ENCODE peak calls at places on chromosomes 13 and 19, in five cellular contexts. W is WERI-Rb-1, Z is uterus, D is cardiac fibroblast, L is neural crest cell. I is an unnamed sample.

GRCh38 chr19:16977306-16977705 is 49.3 kb downstream of the CPAMD8 start:
- DNase-seq in D (no peak), Z (no peak), W (no peak), L (no peak), I (no peak)

GRCh38 chr19:18226956-18227780 is 930 bp upstream of the PDE4C start:
- DNase-seq in Z (no peak), W (no peak), D (no peak), L (no peak), I (no peak)

GRCh38 chr19:50401505-50402450 is 17.0 kb upstream of the SPIB start:
- DNase-seq in Z (no peak), D (no peak), W (no peak), L (no peak), I (no peak)

GRCh38 chr19:2260341-2260751 is 4.1 kb upstream of the JSRP1 start:
- DNase-seq in Z (no peak), L (no peak), W (no peak), D (no peak), I (no peak)

GRCh38 chr13:79674765-79675515 is 194.0 kb downstream of the NDFIP2 start:
- DNase-seq in D (no peak), Z (no peak), W (no peak), L (no peak), I (no peak)

GRCh38 chr13:20482818-20483217 is 42.8 kb downstream of the CRYL1 start:
- DNase-seq in L (no peak), Z (no peak), D (no peak), W (no peak), I (no peak)

GRCh38 chr13:85497652-85498051 is 301.6 kb downstream of the SLITRK6 start:
- DNase-seq in Z (no peak), W (no peak), D (peak), L (no peak), I (no peak)

GRCh38 chr13:110312669-110313031 is 5.6 kb downstream of the COL4A2 start:
- DNase-seq in W (no peak), Z (peak), D (peak), L (no peak), I (no peak)

GRCh38 chr13:39379667-39380655 is 223.0 kb downstream of the LHFPL6 start:
- DNase-seq in D (peak), Z (no peak), L (no peak), W (no peak), I (no peak)

GRCh38 chr13:29548722-29549446 is 46.6 kb downstream of the SLC7A1 start:
- DNase-seq in L (no peak), D (peak), Z (no peak), W (no peak), I (no peak)

GRCh38 chr19:11821474-11821873 is 7.4 kb downstream of the ZNF440 start:
- DNase-seq in Z (no peak), D (peak), W (no peak), L (no peak), I (peak)

GRCh38 chr13:32585625-32586021 is 629 bp upstream of the PDS5B start:
- DNase-seq in D (no peak), Z (peak), L (peak), W (no peak), I (no peak)

GRCh38 chr19:19461671-19462622 is 53.4 kb downstream of the TSSK6 start:
- DNase-seq in L (peak), W (no peak), D (peak), Z (peak), I (peak)

GRCh38 chr19:35353635-35354034 is 4.6 kb upstream of the FFAR3 start:
- DNase-seq in Z (no peak), L (no peak), D (no peak), W (no peak), I (no peak)

GRCh38 chr13:86922936-86923335 is 748.2 kb upstream of the SLITRK5 start:
- DNase-seq in D (no peak), Z (no peak), W (no peak), L (no peak), I (no peak)

GRCh38 chr19:27657271-27658051 is 1555.5 kb downstream of the UQCRFS1 start:
- DNase-seq in L (no peak), D (no peak), Z (no peak), W (no peak), I (no peak)

GRCh38 chr19:48818234-48818823 is 7.5 kb upstream of the BCAT2 start:
- DNase-seq in L (no peak), Z (no peak), D (no peak), W (no peak), I (no peak)

GRCh38 chr13:73715114-73715909 is 418.9 kb downstream of the KLF12 start:
- DNase-seq in W (no peak), Z (no peak), D (no peak), L (no peak), I (peak)

GRCh38 chr19:34502582-34503545 is 21.3 kb downstream of the WTIP start:
- DNase-seq in W (no peak), L (no peak), D (peak), Z (no peak), I (no peak)

GRCh38 chr19:8042900-8043299 is 9.7 kb upstream of the CCL25 start:
- DNase-seq in D (no peak), L (no peak), Z (no peak), W (no peak), I (no peak)

GRCh38 chr19:8639821-8640401 is 9.5 kb downstream of the NFILZ start:
- DNase-seq in Z (no peak), W (no peak), L (no peak), D (no peak), I (no peak)

GRCh38 chr13:29436721-29437250 is 158.7 kb downstream of the SLC7A1 start:
- DNase-seq in Z (no peak), W (no peak), D (no peak), L (no peak), I (no peak)

GRCh38 chr13:59356607-59357006 is 807.1 kb downstream of the DIAPH3 start:
- DNase-seq in D (peak), L (no peak), W (no peak), Z (peak), I (no peak)

GRCh38 chr19:13138916-13139198 is 11.3 kb downstream of the STX10 start:
- DNase-seq in Z (no peak), W (no peak), L (no peak), D (no peak), I (no peak)

GRCh38 chr13:45544520-45544919 is 71.0 kb downstream of the ERICH6B start:
- DNase-seq in W (no peak), Z (no peak), L (no peak), D (no peak), I (no peak)
- TF ChIP-seq CTCF in W (peak), Z (no peak), L (no peak), D (no peak), I (no peak)

GRCh38 chr19:38383184-38383583 is 4.7 kb downstream of the GGN start:
- DNase-seq in D (no peak), W (no peak), L (no peak), Z (no peak), I (no peak)

GRCh38 chr19:38385804-38386257 is 2.0 kb downstream of the GGN start:
- DNase-seq in Z (no peak), L (no peak), D (no peak), W (no peak), I (peak)

GRCh38 chr19:38385057-38385803 is 2.6 kb downstream of the GGN start:
- DNase-seq in D (no peak), Z (no peak), L (no peak), W (no peak), I (no peak)

GRCh38 chr19:38383743-38384142 is 4.1 kb downstream of the GGN start:
- DNase-seq in D (no peak), L (no peak), Z (no peak), W (no peak), I (no peak)

DNA sequence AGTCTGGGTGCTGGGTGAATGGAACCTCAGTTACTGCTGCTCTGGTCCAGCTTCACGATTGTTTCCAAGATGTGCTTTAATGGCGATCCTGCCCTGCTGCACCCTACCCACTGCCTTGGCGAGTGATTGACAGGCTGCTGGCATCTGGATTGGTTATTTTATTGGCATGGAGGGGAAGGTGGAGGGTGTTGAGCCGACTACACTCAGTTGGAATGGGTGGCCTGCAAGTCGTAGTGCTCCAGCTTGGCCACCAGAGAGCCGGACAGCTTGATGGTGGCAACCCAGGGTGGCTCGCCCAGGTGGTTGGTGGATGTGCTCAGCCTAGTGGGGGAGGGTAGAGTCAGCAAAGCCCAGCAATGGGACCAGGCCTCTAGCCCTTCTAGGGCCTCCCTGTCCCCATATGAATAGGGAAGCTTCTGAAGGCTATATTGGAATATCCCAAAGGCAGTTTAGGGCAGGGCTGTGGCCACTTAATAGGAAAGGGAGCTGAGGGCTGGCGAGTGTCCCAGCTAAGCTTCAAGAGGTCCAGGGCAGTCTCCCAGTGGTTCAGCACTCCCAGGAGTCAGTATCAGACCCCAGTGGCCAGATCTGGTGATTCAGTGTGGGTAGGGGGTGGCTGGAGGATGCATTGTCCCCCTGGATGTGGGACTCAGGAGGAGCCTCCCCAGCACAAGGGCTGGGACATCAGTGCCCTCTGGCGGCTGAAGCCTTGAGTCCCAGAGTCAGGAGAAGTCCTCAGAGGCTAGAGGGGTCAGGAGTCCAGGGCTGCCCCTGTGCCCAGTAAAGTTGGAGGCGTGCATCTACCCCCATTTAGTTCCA is 3.4 kb downstream of the GGN start:
- DNase-seq in Z (no peak), L (no peak), W (peak), D (peak), I (no peak)
- TF ChIP-seq CTCF in Z (no peak), L (peak), W (peak), D (peak), I (no peak)

DNA sequence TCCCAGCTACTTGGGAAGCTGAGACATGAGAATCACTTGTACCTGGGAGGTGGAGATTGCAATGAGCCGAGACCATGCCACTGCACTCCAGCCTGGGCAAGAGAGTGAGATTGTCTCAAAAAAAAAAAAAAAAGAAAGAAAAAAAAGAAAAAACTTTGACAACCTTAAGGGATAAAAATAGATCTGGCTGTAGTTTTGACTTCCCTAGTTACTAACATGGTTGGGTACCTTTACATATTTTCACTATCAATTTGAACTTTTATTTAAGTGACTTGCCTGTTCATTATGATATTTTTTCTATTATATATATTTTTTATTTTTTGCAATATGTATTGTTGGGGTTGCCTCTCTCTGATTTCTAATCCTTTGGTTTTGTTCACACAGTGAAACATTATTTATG is 8.4 kb upstream of the ZNF235 start:
- DNase-seq in Z (no peak), W (no peak), L (no peak), D (no peak), I (no peak)
- TF ChIP-seq CTCF in Z (no peak), W (no peak), L (no peak), D (no peak), I (no peak)

DNA sequence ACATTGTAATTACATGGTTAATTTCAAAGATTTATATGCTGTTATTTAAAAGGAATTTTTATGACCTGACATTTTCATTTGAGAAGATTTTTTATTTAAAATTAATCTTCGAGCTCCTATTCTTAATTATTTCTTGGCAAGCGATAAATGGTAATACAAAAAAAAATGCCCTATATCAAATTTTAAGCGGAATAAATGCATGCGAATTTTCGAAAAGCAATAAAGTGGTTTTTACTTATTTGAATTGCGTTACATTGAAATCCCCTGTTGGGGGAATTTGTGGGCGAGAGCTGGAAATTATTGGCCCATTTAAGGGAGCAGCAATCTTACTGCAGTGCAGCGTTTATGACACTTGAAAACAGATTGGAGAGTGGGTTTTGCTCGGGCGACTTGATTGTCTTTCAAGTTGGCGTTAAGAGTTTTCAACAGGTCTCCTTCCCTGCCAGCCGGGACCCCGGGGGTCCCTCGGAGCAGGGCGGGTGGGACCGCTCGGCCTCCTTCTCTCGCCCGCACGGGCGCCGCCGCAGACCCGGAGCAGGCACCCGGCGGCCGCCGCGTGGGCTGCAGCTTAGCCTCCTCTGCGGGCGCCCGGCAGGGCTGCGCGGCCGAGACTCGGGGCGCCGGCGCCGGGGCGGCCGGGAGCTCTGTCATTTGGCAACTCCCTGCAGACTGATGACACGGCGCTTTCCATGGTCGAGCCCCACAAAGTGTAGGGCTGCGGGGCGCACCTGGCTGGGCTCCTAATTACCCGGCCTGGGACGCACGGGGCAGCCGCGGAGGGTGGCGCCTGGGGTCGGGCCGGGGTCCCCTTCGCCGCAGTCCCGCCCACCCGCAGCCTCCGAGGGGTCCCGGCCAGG is 255.1 kb upstream of the SOX21 start:
- DNase-seq in D (no peak), L (peak), Z (no peak), W (peak), I (peak)
- TF ChIP-seq CTCF in D (no peak), L (peak), Z (no peak), W (no peak), I (no peak)

GRCh38 chr13:22489771-22490170 is 691.0 kb upstream of the SGCG start:
- DNase-seq in W (no peak), Z (no peak), D (no peak), L (no peak), I (no peak)

GRCh38 chr13:22482496-22483000 is 698.2 kb upstream of the SGCG start:
- DNase-seq in L (no peak), W (no peak), Z (no peak), D (no peak), I (no peak)

GRCh38 chr13:22483276-22483675 is 697.5 kb upstream of the SGCG start:
- DNase-seq in W (no peak), D (no peak), Z (no peak), L (no peak), I (no peak)

GRCh38 chr13:22486490-22486889 is 694.3 kb upstream of the SGCG start:
- DNase-seq in W (no peak), D (no peak), L (no peak), Z (no peak), I (no peak)

DNA sequence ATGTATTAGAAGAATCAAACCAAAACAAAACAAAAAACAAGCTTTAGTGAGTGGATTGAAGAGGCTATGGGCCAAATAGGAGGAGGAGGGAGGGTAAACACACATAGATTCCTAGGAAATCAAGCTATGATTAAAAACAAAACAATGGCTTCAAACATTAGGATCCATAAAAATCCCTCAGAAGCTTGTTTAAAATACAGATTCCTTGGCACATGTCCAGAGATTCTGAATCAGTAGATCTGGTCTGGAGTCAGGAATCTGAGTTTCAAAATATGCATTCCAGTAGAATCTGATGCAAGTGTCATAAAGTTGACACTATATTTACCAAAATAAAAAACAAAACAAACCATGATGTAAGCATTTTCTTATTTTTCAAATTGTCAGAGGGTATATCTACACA is 692.8 kb upstream of the SGCG start:
- DNase-seq in Z (no peak), W (no peak), L (no peak), D (peak), I (no peak)
- TF ChIP-seq CTCF in Z (no peak), W (no peak), L (no peak), D (no peak), I (no peak)

GRCh38 chr19:58150328-58150921 is at the start of gene ZNF329:
- DNase-seq in D (peak), W (peak), Z (peak), L (peak), I (peak)
- TF ChIP-seq CTCF in D (no peak), W (no peak), Z (no peak), L (no peak), I (no peak)

GRCh38 chr13:99605417-99606321 is 104.4 kb downstream of the TM9SF2 start:
- DNase-seq in W (peak), Z (peak), L (peak), D (no peak), I (peak)
- TF ChIP-seq CTCF in W (peak), Z (no peak), L (peak), D (peak), I (peak)

GRCh38 chr13:101660711-101661110 is 208.2 kb downstream of the ITGBL1 start:
- DNase-seq in D (no peak), Z (no peak), W (no peak), L (no peak), I (no peak)
- TF ChIP-seq CTCF in D (no peak), Z (no peak), W (no peak), L (no peak), I (no peak)

DNA sequence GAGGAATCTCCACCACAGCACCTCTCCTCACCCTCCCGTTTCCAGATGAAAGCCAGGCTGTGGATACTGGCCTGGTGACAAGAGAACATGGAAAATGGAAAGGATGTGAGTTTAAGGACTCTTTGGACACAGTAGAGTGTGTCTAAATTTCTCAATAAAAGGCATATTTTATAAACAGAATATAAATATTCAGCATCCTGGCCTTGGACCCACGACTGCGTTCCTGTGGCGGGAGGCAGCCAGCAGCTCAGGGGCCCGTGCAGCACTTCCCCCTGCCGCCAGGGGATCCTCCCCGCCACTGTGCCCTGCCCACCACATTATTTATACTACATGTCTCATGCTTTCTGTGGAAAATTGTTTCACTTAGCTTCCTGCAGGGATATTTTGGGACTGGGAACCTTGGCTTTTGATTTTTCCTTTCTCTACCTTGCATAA is 108.0 kb upstream of the SPATA13 start:
- DNase-seq in W (no peak), D (no peak), L (no peak), Z (peak), I (no peak)
- TF ChIP-seq CTCF in W (peak), D (no peak), L (no peak), Z (peak), I (no peak)

I was measured in activated CD8-positive, alpha-beta T cell treated with anti-CD3 and anti-CD28 coated beads for 36 hours.